ENCODE peak calls at places on chromosomes 1 and 21, in six cellular contexts. Y, K, I, C, N and G are unnamed samples.
A peak's percentile ranks its signal among the peaks of the same experiment; 100 is the strongest.

GRCh38 chr1:161251579-161251978 is 7.0 kb upstream of the PCP4L1 start:
- ATAC-seq in Y (no peak), K (no peak), I (no peak), C (no peak), N (no peak), G (no peak)

GRCh38 chr1:82162526-82163420 is 362.0 kb downstream of the ADGRL2 start:
- ATAC-seq in Y (no peak), K (peak; percentile 70), I (no peak), C (peak; percentile 66), N (no peak), G (no peak)

GRCh38 chr21:37452222-37452621 is 85.6 kb downstream of the DYRK1A start:
- ATAC-seq in Y (peak; percentile 93), K (peak; percentile 76), I (peak; percentile 93), C (peak; percentile 70), N (peak; percentile 77), G (peak; percentile 73)

GRCh38 chr21:28126521-28127317 is 866.0 kb downstream of the LTN1 start:
- ATAC-seq in Y (no peak), K (no peak), I (no peak), C (no peak), N (no peak), G (no peak)

GRCh38 chr1:26889580-26890466 is at the start of gene GPN2:
- ATAC-seq in Y (peak; percentile 93), K (peak; percentile 94), I (peak; percentile 94), C (peak; percentile 96), N (peak; percentile 95), G (peak; percentile 89)

GRCh38 chr1:178606839-178607238 is 93.9 kb downstream of the TEX35 start:
- ATAC-seq in Y (no peak), K (no peak), I (no peak), C (no peak), N (no peak), G (no peak)

GRCh38 chr1:228960705-228961104 is 225.4 kb downstream of the RHOU start:
- ATAC-seq in Y (peak; percentile 39), K (no peak), I (no peak), C (peak; percentile 27), N (no peak), G (no peak)

GRCh38 chr1:244212219-244212618 is 161.1 kb downstream of the ZBTB18 start:
- ATAC-seq in Y (no peak), K (no peak), I (peak; percentile 34), C (no peak), N (no peak), G (no peak)

GRCh38 chr21:25872271-25872670 is 137.5 kb downstream of the GABPA start:
- ATAC-seq in Y (no peak), K (no peak), I (no peak), C (no peak), N (no peak), G (no peak)

GRCh38 chr21:35208810-35209517 is 159.9 kb upstream of the RUNX1 start:
- ATAC-seq in Y (peak; percentile 73), K (no peak), I (peak; percentile 36), C (no peak), N (no peak), G (peak; percentile 53)

GRCh38 chr1:206606867-206607266 is 5.4 kb downstream of the EIF2D start:
- ATAC-seq in Y (no peak), K (no peak), I (no peak), C (no peak), N (peak; percentile 75), G (no peak)

GRCh38 chr1:180188103-180188506 is 33.4 kb downstream of the QSOX1 start:
- ATAC-seq in Y (peak; percentile 48), K (peak; percentile 46), I (peak; percentile 65), C (peak; percentile 50), N (peak; percentile 95), G (peak; percentile 37)

GRCh38 chr21:32772281-32773047 is 909 bp upstream of the PAXBP1 start:
- ATAC-seq in Y (no peak), K (peak; percentile 29), I (no peak), C (peak; percentile 12), N (no peak), G (no peak)

GRCh38 chr1:2060535-2060934 is 10.3 kb downstream of the PRKCZ start:
- ATAC-seq in Y (no peak), K (peak; percentile 10), I (no peak), C (no peak), N (peak; percentile 30), G (no peak)

GRCh38 chr1:236332092-236332758 is 50.5 kb upstream of the ERO1B start:
- ATAC-seq in Y (no peak), K (peak; percentile 49), I (no peak), C (peak; percentile 45), N (no peak), G (no peak)

GRCh38 chr1:37561794-37562132 is 5.0 kb downstream of the DNALI1 start:
- ATAC-seq in Y (peak; percentile 25), K (no peak), I (no peak), C (peak; percentile 43), N (peak; percentile 85), G (no peak)

GRCh38 chr1:160797861-160798273 is 1.9 kb downstream of the LY9 start:
- ATAC-seq in Y (no peak), K (no peak), I (no peak), C (peak; percentile 17), N (no peak), G (no peak)

GRCh38 chr1:212147581-212148033 is 112.1 kb downstream of the DTL start:
- ATAC-seq in Y (no peak), K (peak; percentile 94), I (no peak), C (peak; percentile 96), N (no peak), G (no peak)

GRCh38 chr1:184426278-184426674 is 39.4 kb downstream of the C1orf21 start:
- ATAC-seq in Y (no peak), K (no peak), I (no peak), C (no peak), N (no peak), G (no peak)

GRCh38 chr1:196143602-196144342 is 464.5 kb downstream of the KCNT2 start:
- ATAC-seq in Y (no peak), K (no peak), I (no peak), C (no peak), N (no peak), G (no peak)
- TF ChIP-seq CTCF in Y (no peak), K (no peak), I (no peak), C (no peak), N (peak; percentile 20), G (no peak)

GRCh38 chr1:19987719-19988118 is 8.3 kb upstream of the PLA2G2A start:
- ATAC-seq in Y (no peak), K (no peak), I (no peak), C (no peak), N (no peak), G (no peak)
- H3K36me3 ChIP-seq in Y (no peaks in the 10 kb centered on the region), K (no peaks in the 10 kb centered on the region), I (no peaks in the 10 kb centered on the region), C (no peaks in the 10 kb centered on the region), N (no peaks in the 10 kb centered on the region), G (no peaks in the 10 kb centered on the region)

DNA sequence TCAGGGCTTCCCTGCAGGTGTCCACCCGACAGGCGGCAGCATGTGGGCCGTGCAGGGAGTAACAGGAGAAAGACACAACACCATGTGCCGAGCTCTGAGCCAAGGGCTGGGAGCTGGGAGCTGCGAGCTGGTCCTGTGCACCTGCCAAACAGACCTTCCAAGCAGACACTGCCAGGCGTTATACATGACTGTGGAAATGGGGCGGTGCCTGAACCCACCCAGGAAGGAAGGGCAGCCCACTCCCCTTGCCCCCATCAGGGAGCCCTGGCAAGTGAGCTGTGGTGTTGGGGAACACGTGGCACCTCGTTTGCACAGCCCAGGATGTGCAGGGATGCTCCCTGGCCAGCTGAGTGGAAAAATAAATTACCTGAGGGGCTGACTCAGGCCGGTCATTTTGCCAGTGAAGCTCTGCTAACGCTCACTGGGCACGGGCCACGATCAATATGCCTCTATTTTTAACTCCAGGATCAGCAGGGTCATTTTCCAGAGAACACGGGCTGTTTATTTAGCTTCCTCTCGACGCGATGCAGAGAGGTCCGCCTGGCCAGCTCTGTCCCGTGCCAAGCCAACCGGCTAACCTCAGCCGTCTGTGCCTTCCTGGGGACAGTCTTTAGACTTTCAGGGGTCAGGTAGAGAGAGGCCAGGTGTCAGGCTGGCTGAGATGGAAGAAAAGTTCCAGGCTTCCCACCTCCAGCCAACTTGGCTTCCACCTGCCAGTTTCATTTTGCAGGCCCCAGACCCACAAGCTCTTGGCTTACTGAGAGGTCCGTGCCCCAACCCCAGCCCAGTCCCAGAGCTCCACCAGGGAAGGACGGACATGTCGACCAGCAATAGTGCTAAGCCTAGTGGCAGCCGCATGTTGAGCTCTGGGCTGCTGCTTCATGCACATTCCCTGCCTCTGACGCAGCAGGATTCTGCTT is 196.7 kb upstream of the VAMP3 start:
- ATAC-seq in Y (peak; percentile 72), K (peak; percentile 59), I (peak; percentile 61), C (peak; percentile 52), N (peak; percentile 59), G (peak; percentile 68)
- TF ChIP-seq CTCF in Y (no peak), K (no peak), I (no peak), C (no peak), N (no peak), G (no peak)

DNA sequence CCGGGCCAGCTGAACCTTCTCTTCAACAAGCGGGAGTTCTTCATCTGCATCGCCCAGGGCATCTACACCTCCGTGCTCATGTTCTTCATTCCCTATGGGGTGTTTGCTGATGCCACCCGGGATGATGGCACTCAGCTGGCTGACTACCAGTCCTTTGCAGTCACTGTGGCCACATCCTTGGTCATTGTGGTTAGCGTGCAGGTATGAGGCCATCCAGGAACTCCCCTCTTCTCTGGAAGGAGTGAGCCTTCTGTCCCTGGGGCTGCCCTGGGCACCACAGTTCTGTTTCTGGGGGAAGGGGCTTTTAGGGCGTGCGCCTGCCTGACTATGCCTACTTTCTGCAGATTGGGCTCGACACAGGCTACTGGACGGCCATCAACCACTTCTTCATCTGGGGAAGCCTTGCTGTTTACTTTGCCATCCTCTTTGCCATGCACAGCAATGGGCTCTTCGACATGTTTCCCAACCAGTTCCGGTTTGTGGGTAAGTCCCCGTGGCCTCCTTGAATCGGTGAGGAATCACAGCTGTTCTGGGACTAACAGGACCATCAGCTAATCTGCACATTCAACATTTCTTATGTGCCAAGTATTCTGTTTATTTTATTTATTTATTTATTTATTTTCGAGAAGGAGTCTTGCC is 21.1 kb downstream of the ATP8B2 start:
- ATAC-seq in Y (no peak), K (no peak), I (no peak), C (no peak), N (no peak), G (no peak)
- H3K36me3 ChIP-seq in Y (peaks cover 78% of the 10 kb centered on the region), K (peaks cover 80% of the 10 kb centered on the region), I (peaks cover 15% of the 10 kb centered on the region), C (peaks cover 76% of the 10 kb centered on the region), N (peaks cover 2% of the 10 kb centered on the region), G (peaks cover 89% of the 10 kb centered on the region)